ENCODE peak calls at places on chromosomes 12 and 14, in seven cellular contexts. T, H, N, O, E, Y and F are unnamed samples.

GRCh38 chr14:77039285-77040058 is 11.0 kb upstream of the IRF2BPL start:
- DNase-seq in T (no peak), H (no peak), N (peak; percentile 69), O (no peak), E (no peak), Y (no peak), F (peak; percentile 50)

GRCh38 chr12:48816148-48816854 is 2.0 kb upstream of the CACNB3 start:
- DNase-seq in T (no peak), H (no peak), N (no peak), O (no peak), E (no peak), Y (peak; percentile 80), F (no peak)

GRCh38 chr14:50607181-50607580 is 47.2 kb downstream of the ATL1 start:
- DNase-seq in T (no peak), H (no peak), N (peak; percentile 89), O (peak; percentile 84), E (no peak), Y (no peak), F (peak; percentile 7)

GRCh38 chr12:103588680-103589079 is 1.6 kb downstream of the STAB2 start:
- DNase-seq in T (no peak), H (no peak), N (no peak), O (no peak), E (no peak), Y (no peak), F (peak; percentile 22)

GRCh38 chr12:88650715-88651114 is 70.4 kb upstream of the KITLG start:
- DNase-seq in T (no peak), H (no peak), N (peak; percentile 86), O (peak; percentile 90), E (no peak), Y (no peak), F (no peak)

GRCh38 chr14:80988742-80989429 is 33.5 kb downstream of the TSHR start:
- DNase-seq in T (no peak), H (no peak), N (no peak), O (peak; percentile 42), E (no peak), Y (no peak), F (no peak)

GRCh38 chr14:95157987-95158712 is 821 bp upstream of the DICER1 start:
- DNase-seq in T (no peak), H (no peak), N (no peak), O (no peak), E (no peak), Y (no peak), F (peak; percentile 71)

GRCh38 chr12:112855375-112855774 is 51.4 kb upstream of the OAS1 start:
- DNase-seq in T (no peak), H (no peak), N (no peak), O (no peak), E (no peak), Y (no peak), F (no peak)

GRCh38 chr12:52949413-52950331 is 754 bp downstream of the KRT18 start:
- DNase-seq in T (no peak), H (peak; percentile 27), N (peak; percentile 81), O (peak; percentile 68), E (no peak), Y (peak; percentile 88), F (no peak)

DNA sequence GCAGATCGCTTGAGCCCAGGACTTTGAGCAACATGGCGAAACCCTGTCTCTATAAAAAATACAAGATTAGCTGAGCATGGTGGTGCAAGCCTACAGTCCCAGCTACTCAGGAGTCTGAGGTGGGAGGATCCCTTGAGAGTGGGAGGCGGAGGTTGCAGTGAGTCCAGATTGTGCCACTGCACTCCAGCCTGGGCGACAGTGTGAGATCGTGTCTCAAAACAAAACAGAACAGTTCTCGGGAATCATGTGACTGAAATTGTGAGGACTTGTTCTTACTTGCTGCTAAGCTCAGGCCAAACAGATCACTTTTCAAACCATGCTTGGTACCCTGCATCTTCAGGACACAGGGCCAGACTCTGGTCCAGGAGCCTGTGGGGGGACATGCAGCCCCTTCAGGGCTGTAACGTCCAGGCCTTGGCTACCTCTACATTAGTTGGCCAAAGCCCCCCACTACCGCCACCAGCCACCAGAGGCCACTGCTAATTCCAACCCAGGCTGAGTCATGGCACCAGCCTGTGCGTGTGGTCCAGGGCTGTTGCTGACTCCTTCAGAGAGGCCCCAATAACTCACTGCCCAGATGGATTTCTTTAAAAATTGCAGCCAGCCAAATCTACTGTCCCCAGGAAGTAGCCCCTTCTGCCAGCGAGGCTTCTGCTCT is 33.4 kb upstream of the SYNDIG1L start:
- DNase-seq in T (peak; percentile 43), H (no peak), N (peak; percentile 69), O (peak; percentile 75), E (no peak), Y (peak; percentile 13), F (peak; percentile 42)
- TF ChIP-seq CTCF in T (peak; percentile 57), H (peak; percentile 59), N (peak; percentile 76), O (peak; percentile 81), E (peak; percentile 20), Y (no peak), F (peak; percentile 74)

DNA sequence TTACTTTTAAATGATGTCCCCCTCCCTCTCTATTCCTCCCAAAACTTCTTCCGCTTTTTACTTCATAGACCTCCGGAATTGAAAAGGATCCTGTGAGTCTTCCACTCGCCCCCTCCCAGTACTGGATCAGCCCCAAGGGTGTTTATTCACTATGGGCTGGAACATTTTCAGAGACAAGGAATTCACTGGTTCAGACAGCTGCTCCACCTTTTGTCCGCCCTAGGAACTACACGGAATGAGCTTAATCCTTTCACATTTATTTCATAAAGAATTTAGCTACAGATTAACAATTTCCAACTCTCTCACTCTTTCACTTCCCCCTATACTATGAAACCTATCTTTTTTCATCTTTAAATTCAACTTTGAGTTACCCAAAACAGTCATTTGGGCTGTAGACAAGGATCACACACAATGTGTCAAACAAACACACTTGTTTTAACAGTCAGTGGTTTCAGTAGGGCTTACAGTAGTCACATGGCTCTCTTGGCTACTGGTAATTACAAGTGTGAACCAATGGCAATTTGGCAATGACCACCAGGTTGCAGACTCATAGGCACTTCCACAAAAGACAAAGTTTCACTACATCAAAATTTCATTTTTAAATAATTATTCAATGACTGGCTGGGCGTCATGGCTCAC is 20.6 kb downstream of the CNIH1 start:
- DNase-seq in T (peak; percentile 40), H (peak; percentile 32), N (peak; percentile 51), O (peak; percentile 67), E (no peak), Y (peak; percentile 66), F (no peak)
- TF ChIP-seq CTCF in T (peak; percentile 67), H (peak; percentile 68), N (peak; percentile 81), O (peak; percentile 74), E (peak; percentile 49), Y (peak; percentile 26), F (peak; percentile 22)

DNA sequence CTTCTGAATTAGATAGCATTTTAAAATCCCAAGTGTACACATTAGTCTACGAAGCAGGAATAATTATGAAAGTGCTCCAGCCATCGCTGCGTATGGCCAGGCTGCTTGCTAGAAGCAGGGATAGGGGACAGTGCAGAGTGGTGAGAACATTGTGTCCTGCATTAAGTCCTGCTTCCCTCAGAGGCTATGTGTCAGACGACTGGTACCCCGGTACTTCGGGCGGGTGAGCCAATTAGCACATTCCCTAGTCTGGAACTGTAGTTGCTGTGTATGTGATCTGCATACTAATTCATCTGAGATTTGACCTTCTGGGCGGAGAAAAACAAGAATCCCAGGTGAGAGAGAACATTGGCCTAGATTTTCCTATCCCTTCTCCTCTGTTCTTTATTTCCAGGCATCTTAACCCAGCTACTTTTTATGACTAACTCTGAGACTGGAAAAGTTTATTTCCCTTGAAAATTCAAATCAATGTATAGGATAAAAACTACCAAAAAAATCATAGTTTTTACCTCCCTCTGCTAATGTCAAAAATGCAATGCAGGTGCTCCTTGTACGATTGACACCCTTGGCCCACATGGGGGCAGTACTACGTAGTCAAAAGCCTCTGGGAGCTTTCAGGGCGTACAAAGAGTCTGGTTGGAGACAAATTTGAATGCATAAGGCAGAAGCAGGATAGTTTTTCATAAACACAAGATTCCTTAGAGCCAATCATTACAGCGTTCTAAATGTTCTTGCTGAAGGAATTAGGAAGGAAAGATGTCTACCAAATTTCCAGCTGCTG is 764.3 kb downstream of the NOVA1 start:
- DNase-seq in T (peak; percentile 41), H (no peak), N (no peak), O (peak; percentile 65), E (no peak), Y (peak; percentile 59), F (no peak)
- TF ChIP-seq CTCF in T (peak; percentile 85), H (peak; percentile 13), N (no peak), O (peak; percentile 76), E (no peak), Y (no peak), F (no peak)

GRCh38 chr14:105773584-105773983 is 247.2 kb downstream of the TMEM121 start:
- DNase-seq in T (no peak), H (no peak), N (no peak), O (no peak), E (no peak), Y (no peak), F (no peak)

GRCh38 chr14:105776924-105777323 is 250.5 kb downstream of the TMEM121 start:
- DNase-seq in T (no peak), H (no peak), N (no peak), O (no peak), E (no peak), Y (no peak), F (no peak)

GRCh38 chr14:105774001-105774400 is 247.6 kb downstream of the TMEM121 start:
- DNase-seq in T (no peak), H (no peak), N (no peak), O (no peak), E (no peak), Y (no peak), F (no peak)
- TF ChIP-seq CTCF in T (no peak), H (no peak), N (no peak), O (no peak), E (no peak), Y (no peak), F (no peak)

GRCh38 chr14:101512396-101512695 is 48.9 kb upstream of the DIO3 start:
- DNase-seq in T (no peak), H (no peak), N (no peak), O (no peak), E (no peak), Y (no peak), F (no peak)
- TF ChIP-seq CTCF in T (no peak), H (no peak), N (no peak), O (no peak), E (no peak), Y (no peak), F (no peak)